ENCODE peak calls at places on chromosomes 16 and 17, in nine cellular contexts. One of them, this sample, is unnamed.

GRCh38 chr17:31787857-31788570 is 71.0 kb downstream of the COPRS start:
- DNase-seq in small intestine: no peak
- DNase-seq in Daoy: peak; percentile 80
- DNase-seq in NCI-H446 treated with DMSO at 0.1 percent for 48 hours: peak; percentile 47
- DNase-seq in H7: no peak
- DNase-seq in NCI-H345: no peak
- DNase-seq in Ammon's horn: peak; percentile 21
- DNase-seq in NCI-H774: no peak
- DNase-seq in SK-N-DZ: no peak
- DNase-seq in this sample: no peak

GRCh38 chr17:66814026-66814425 is 20.9 kb upstream of the CACNG5 start:
- DNase-seq in small intestine: no peak
- DNase-seq in Daoy: no peak
- DNase-seq in NCI-H446 treated with DMSO at 0.1 percent for 48 hours: no peak
- DNase-seq in H7: no peak
- DNase-seq in NCI-H345: no peak
- DNase-seq in Ammon's horn: no peak
- DNase-seq in NCI-H774: no peak
- DNase-seq in SK-N-DZ: no peak
- DNase-seq in this sample: no peak

GRCh38 chr16:26197707-26198106 is 505.9 kb downstream of the HS3ST4 start:
- DNase-seq in small intestine: no peak
- DNase-seq in Daoy: no peak
- DNase-seq in NCI-H446 treated with DMSO at 0.1 percent for 48 hours: no peak
- DNase-seq in H7: no peak
- DNase-seq in NCI-H345: no peak
- DNase-seq in Ammon's horn: no peak
- DNase-seq in NCI-H774: no peak
- DNase-seq in SK-N-DZ: no peak
- DNase-seq in this sample: no peak

GRCh38 chr16:49781401-49781800 is 74.5 kb downstream of the ZNF423 start:
- DNase-seq in small intestine: no peak
- DNase-seq in Daoy: no peak
- DNase-seq in NCI-H446 treated with DMSO at 0.1 percent for 48 hours: no peak
- DNase-seq in H7: no peak
- DNase-seq in NCI-H345: no peak
- DNase-seq in Ammon's horn: no peak
- DNase-seq in NCI-H774: no peak
- DNase-seq in SK-N-DZ: no peak
- DNase-seq in this sample: no peak

GRCh38 chr17:55649935-55650597 is 72.6 kb downstream of the TMEM100 start:
- DNase-seq in small intestine: no peak
- DNase-seq in Daoy: no peak
- DNase-seq in NCI-H446 treated with DMSO at 0.1 percent for 48 hours: no peak
- DNase-seq in H7: no peak
- DNase-seq in NCI-H345: no peak
- DNase-seq in Ammon's horn: no peak
- DNase-seq in NCI-H774: no peak
- DNase-seq in SK-N-DZ: no peak
- DNase-seq in this sample: no peak

GRCh38 chr17:19310151-19310550 is 52.4 kb downstream of the B9D1 start:
- DNase-seq in small intestine: no peak
- DNase-seq in Daoy: no peak
- DNase-seq in NCI-H446 treated with DMSO at 0.1 percent for 48 hours: no peak
- DNase-seq in H7: no peak
- DNase-seq in NCI-H345: no peak
- DNase-seq in Ammon's horn: no peak
- DNase-seq in NCI-H774: no peak
- DNase-seq in SK-N-DZ: no peak
- DNase-seq in this sample: no peak

GRCh38 chr17:2468270-2468669 is 43.4 kb downstream of the METTL16 start:
- DNase-seq in small intestine: no peak
- DNase-seq in Daoy: peak; percentile 77
- DNase-seq in NCI-H446 treated with DMSO at 0.1 percent for 48 hours: no peak
- DNase-seq in H7: no peak
- DNase-seq in NCI-H345: no peak
- DNase-seq in Ammon's horn: no peak
- DNase-seq in NCI-H774: no peak
- DNase-seq in SK-N-DZ: no peak
- DNase-seq in this sample: no peak

GRCh38 chr17:53543363-53543927 is 279.3 kb upstream of the KIF2B start:
- DNase-seq in small intestine: no peak
- DNase-seq in Daoy: no peak
- DNase-seq in NCI-H446 treated with DMSO at 0.1 percent for 48 hours: no peak
- DNase-seq in H7: no peak
- DNase-seq in NCI-H345: no peak
- DNase-seq in Ammon's horn: no peak
- DNase-seq in NCI-H774: no peak
- DNase-seq in SK-N-DZ: peak; percentile 51
- DNase-seq in this sample: no peak

GRCh38 chr17:65742433-65743312 is 181.2 kb upstream of the AXIN2 start:
- DNase-seq in small intestine: no peak
- DNase-seq in Daoy: peak; percentile 72
- DNase-seq in NCI-H446 treated with DMSO at 0.1 percent for 48 hours: no peak
- DNase-seq in H7: no peak
- DNase-seq in NCI-H345: no peak
- DNase-seq in Ammon's horn: no peak
- DNase-seq in NCI-H774: no peak
- DNase-seq in SK-N-DZ: peak; percentile 16
- DNase-seq in this sample: peak; percentile 42

GRCh38 chr17:10385871-10386270 is 13.1 kb upstream of the MYH13 start:
- DNase-seq in small intestine: no peak
- DNase-seq in Daoy: no peak
- DNase-seq in NCI-H446 treated with DMSO at 0.1 percent for 48 hours: no peak
- DNase-seq in H7: no peak
- DNase-seq in NCI-H345: no peak
- DNase-seq in Ammon's horn: no peak
- DNase-seq in NCI-H774: no peak
- DNase-seq in SK-N-DZ: no peak
- DNase-seq in this sample: no peak

GRCh38 chr16:56519459-56520250 is at the start of gene BBS2:
- DNase-seq in small intestine: peak; percentile 93
- DNase-seq in Daoy: peak; percentile 86
- DNase-seq in NCI-H446 treated with DMSO at 0.1 percent for 48 hours: peak; percentile 15
- DNase-seq in H7: peak; percentile 95
- DNase-seq in NCI-H345: peak; percentile 84
- DNase-seq in Ammon's horn: peak; percentile 88
- DNase-seq in NCI-H774: peak; percentile 88
- DNase-seq in SK-N-DZ: peak; percentile 86
- DNase-seq in this sample: peak; percentile 78

GRCh38 chr17:77700165-77700881 is 258.2 kb upstream of the TNRC6C start:
- DNase-seq in small intestine: no peak
- DNase-seq in Daoy: no peak
- DNase-seq in NCI-H446 treated with DMSO at 0.1 percent for 48 hours: no peak
- DNase-seq in H7: no peak
- DNase-seq in NCI-H345: no peak
- DNase-seq in Ammon's horn: no peak
- DNase-seq in NCI-H774: no peak
- DNase-seq in SK-N-DZ: peak; percentile 48
- DNase-seq in this sample: no peak

GRCh38 chr17:63774141-63774981 is at the start of gene DDX42:
- DNase-seq in small intestine: peak; percentile 53
- DNase-seq in Daoy: peak; percentile 64
- DNase-seq in NCI-H446 treated with DMSO at 0.1 percent for 48 hours: no peak
- DNase-seq in H7: peak; percentile 94
- DNase-seq in NCI-H345: no peak
- DNase-seq in Ammon's horn: no peak
- DNase-seq in NCI-H774: peak; percentile 59
- DNase-seq in SK-N-DZ: peak; percentile 64
- DNase-seq in this sample: peak; percentile 71

GRCh38 chr16:81513204-81514040 is 68.8 kb downstream of the CMIP start:
- DNase-seq in small intestine: peak; percentile 57
- DNase-seq in Daoy: no peak
- DNase-seq in NCI-H446 treated with DMSO at 0.1 percent for 48 hours: peak; percentile 33
- DNase-seq in H7: peak; percentile 77
- DNase-seq in NCI-H345: no peak
- DNase-seq in Ammon's horn: peak; percentile 70
- DNase-seq in NCI-H774: no peak
- DNase-seq in SK-N-DZ: no peak
- DNase-seq in this sample: no peak

GRCh38 chr17:15659663-15660062 is 24.4 kb downstream of the TRIM16 start:
- DNase-seq in small intestine: no peak
- DNase-seq in Daoy: no peak
- DNase-seq in NCI-H446 treated with DMSO at 0.1 percent for 48 hours: no peak
- DNase-seq in H7: no peak
- DNase-seq in NCI-H345: no peak
- DNase-seq in Ammon's horn: no peak
- DNase-seq in NCI-H774: no peak
- DNase-seq in SK-N-DZ: no peak
- DNase-seq in this sample: no peak

GRCh38 chr16:30670072-30670824 is 12.0 kb downstream of the FBRS start:
- DNase-seq in small intestine: no peak
- DNase-seq in Daoy: no peak
- DNase-seq in NCI-H446 treated with DMSO at 0.1 percent for 48 hours: no peak
- DNase-seq in H7: peak; percentile 56
- DNase-seq in NCI-H345: no peak
- DNase-seq in Ammon's horn: no peak
- DNase-seq in NCI-H774: no peak
- DNase-seq in SK-N-DZ: no peak
- DNase-seq in this sample: no peak

GRCh38 chr17:51346218-51346982 is 86.1 kb downstream of the UTP18 start:
- DNase-seq in small intestine: no peak
- DNase-seq in Daoy: no peak
- DNase-seq in NCI-H446 treated with DMSO at 0.1 percent for 48 hours: no peak
- DNase-seq in H7: no peak
- DNase-seq in NCI-H345: no peak
- DNase-seq in Ammon's horn: peak; percentile 87
- DNase-seq in NCI-H774: no peak
- DNase-seq in SK-N-DZ: no peak
- DNase-seq in this sample: peak; percentile 14

GRCh38 chr17:53979991-53980390 is 157.3 kb downstream of the KIF2B start:
- DNase-seq in small intestine: no peak
- DNase-seq in Daoy: no peak
- DNase-seq in NCI-H446 treated with DMSO at 0.1 percent for 48 hours: no peak
- DNase-seq in H7: no peak
- DNase-seq in NCI-H345: no peak
- DNase-seq in Ammon's horn: no peak
- DNase-seq in NCI-H774: no peak
- DNase-seq in SK-N-DZ: no peak
- DNase-seq in this sample: no peak

GRCh38 chr16:86120201-86120981 is 221.4 kb downstream of the IRF8 start:
- DNase-seq in small intestine: no peak
- DNase-seq in Daoy: peak; percentile 50
- DNase-seq in NCI-H446 treated with DMSO at 0.1 percent for 48 hours: no peak
- DNase-seq in H7: no peak
- DNase-seq in NCI-H345: no peak
- DNase-seq in Ammon's horn: no peak
- DNase-seq in NCI-H774: no peak
- DNase-seq in SK-N-DZ: no peak
- DNase-seq in this sample: no peak

GRCh38 chr16:5108505-5109158 is 11.0 kb upstream of the EEF2KMT start:
- DNase-seq in small intestine: no peak
- DNase-seq in Daoy: no peak
- DNase-seq in NCI-H446 treated with DMSO at 0.1 percent for 48 hours: no peak
- DNase-seq in H7: no peak
- DNase-seq in NCI-H345: no peak
- DNase-seq in Ammon's horn: no peak
- DNase-seq in NCI-H774: no peak
- DNase-seq in SK-N-DZ: no peak
- DNase-seq in this sample: no peak

GRCh38 chr17:3557768-3558583 is at the start of gene TRPV3:
- DNase-seq in small intestine: peak; percentile 89
- DNase-seq in Daoy: peak; percentile 86
- DNase-seq in NCI-H446 treated with DMSO at 0.1 percent for 48 hours: no peak
- DNase-seq in H7: peak; percentile 61
- DNase-seq in NCI-H345: no peak
- DNase-seq in Ammon's horn: no peak
- DNase-seq in NCI-H774: no peak
- DNase-seq in SK-N-DZ: peak; percentile 56
- DNase-seq in this sample: no peak

GRCh38 chr17:57637668-57638010 is 107.5 kb downstream of the CCDC182 start:
- DNase-seq in small intestine: no peak
- DNase-seq in Daoy: no peak
- DNase-seq in NCI-H446 treated with DMSO at 0.1 percent for 48 hours: no peak
- DNase-seq in H7: no peak
- DNase-seq in NCI-H345: no peak
- DNase-seq in Ammon's horn: no peak
- DNase-seq in NCI-H774: no peak
- DNase-seq in SK-N-DZ: no peak
- DNase-seq in this sample: no peak

This sample was measured in NCI-H146.